ENCODE peak calls at places on chromosome 2, in seven cellular contexts. Q is GM12878, Z is IMR-90, F is A549, T is HepG2, N is K562, Y is HCT116. U is an unnamed sample.

GRCh38 chr2:26910176-26910575 is 60.3 kb upstream of the MAPRE3 start:
- DNase-seq in Q (no peak), Z (no peak), F (no peak), T (no peak), N (no peak), Y (no peak), U (no peak)

GRCh38 chr2:238336151-238336550 is 15.8 kb downstream of the TRAF3IP1 start:
- DNase-seq in Q (no peak), Z (no peak), F (no peak), T (no peak), N (no peak), Y (no peak), U (no peak)

GRCh38 chr2:221346411-221346810 is 225.7 kb downstream of the EPHA4 start:
- DNase-seq in Q (no peak), Z (no peak), F (no peak), T (no peak), N (no peak), Y (no peak), U (no peak)

GRCh38 chr2:138059487-138059886 is 95.2 kb downstream of the HNMT start:
- DNase-seq in Q (no peak), Z (no peak), F (peak), T (no peak), N (no peak), Y (no peak), U (no peak)

GRCh38 chr2:148812306-148812705 is 62.7 kb upstream of the KIF5C start:
- DNase-seq in Q (no peak), Z (peak), F (no peak), T (no peak), N (no peak), Y (no peak), U (peak)

GRCh38 chr2:200089756-200090109 is 134.4 kb downstream of the MAIP1 start:
- DNase-seq in Q (no peak), Z (no peak), F (no peak), T (no peak), N (no peak), Y (no peak), U (no peak)

GRCh38 chr2:25274868-25275574 is 66.7 kb downstream of the DNMT3A start:
- DNase-seq in Q (no peak), Z (peak), F (no peak), T (no peak), N (peak), Y (no peak), U (no peak)

GRCh38 chr2:235968616-235969324 is 199.4 kb downstream of the GBX2 start:
- DNase-seq in Q (no peak), Z (no peak), F (no peak), T (no peak), N (no peak), Y (no peak), U (no peak)

GRCh38 chr2:68167186-68167585 is 9.5 kb downstream of the PNO1 start:
- DNase-seq in Q (no peak), Z (peak), F (no peak), T (no peak), N (no peak), Y (no peak), U (no peak)

GRCh38 chr2:109475531-109476210 is 138.1 kb downstream of the SEPTIN10 start:
- DNase-seq in Q (no peak), Z (peak), F (no peak), T (no peak), N (no peak), Y (no peak), U (no peak)
- TF ChIP-seq CEBPB in Q (no peak), Z (no peak), F (no peak), T (no peak), N (no peak), Y (no peak), U (no peak)

GRCh38 chr2:206611736-206612135 is 30.6 kb upstream of the FAM237A start:
- DNase-seq in Q (no peak), Z (no peak), F (no peak), T (no peak), N (no peak), Y (no peak), U (no peak)
- TF ChIP-seq CEBPB in Q (no peak), Z (no peak), F (no peak), T (no peak), N (no peak), Y (no peak), U (no peak)

GRCh38 chr2:107681946-107682345 is 144.7 kb upstream of the RGPD4 start:
- DNase-seq in Q (no peak), Z (no peak), F (no peak), T (no peak), N (no peak), Y (no peak), U (no peak)

GRCh38 chr2:107688135-107688534 is 138.6 kb upstream of the RGPD4 start:
- DNase-seq in Q (no peak), Z (no peak), F (no peak), T (no peak), N (no peak), Y (no peak), U (no peak)

GRCh38 chr2:107684421-107684820 is 142.3 kb upstream of the RGPD4 start:
- DNase-seq in Q (no peak), Z (no peak), F (no peak), T (no peak), N (no peak), Y (no peak), U (no peak)

GRCh38 chr2:107685587-107685986 is 141.1 kb upstream of the RGPD4 start:
- DNase-seq in Q (no peak), Z (no peak), F (no peak), T (no peak), N (no peak), Y (no peak), U (no peak)

DNA sequence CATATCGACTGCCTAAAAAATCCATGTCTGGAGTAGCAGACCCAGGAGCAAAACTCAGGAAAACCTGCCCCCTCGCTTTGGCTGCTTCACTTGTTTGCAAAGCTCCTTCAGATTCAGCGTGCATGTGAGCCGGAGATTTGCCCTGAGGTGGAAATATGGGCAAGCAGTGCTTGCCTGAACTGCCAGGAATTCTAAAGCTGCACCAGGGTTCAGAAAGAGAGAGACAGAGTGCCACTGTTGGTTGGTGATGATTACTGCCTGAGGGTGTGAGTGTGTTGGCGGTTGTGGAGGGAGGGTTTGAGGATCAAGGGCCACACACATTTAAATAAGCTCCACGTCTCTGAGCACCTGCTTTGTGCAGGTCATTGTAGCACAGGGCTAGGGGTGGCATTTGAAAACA is 139.6 kb upstream of the RGPD4 start:
- DNase-seq in Q (no peak), Z (no peak), F (no peak), T (no peak), N (no peak), Y (no peak), U (no peak)
- TF ChIP-seq CEBPB in Q (no peak), Z (no peak), F (no peak), T (no peak), N (no peak), Y (no peak), U (no peak)

DNA sequence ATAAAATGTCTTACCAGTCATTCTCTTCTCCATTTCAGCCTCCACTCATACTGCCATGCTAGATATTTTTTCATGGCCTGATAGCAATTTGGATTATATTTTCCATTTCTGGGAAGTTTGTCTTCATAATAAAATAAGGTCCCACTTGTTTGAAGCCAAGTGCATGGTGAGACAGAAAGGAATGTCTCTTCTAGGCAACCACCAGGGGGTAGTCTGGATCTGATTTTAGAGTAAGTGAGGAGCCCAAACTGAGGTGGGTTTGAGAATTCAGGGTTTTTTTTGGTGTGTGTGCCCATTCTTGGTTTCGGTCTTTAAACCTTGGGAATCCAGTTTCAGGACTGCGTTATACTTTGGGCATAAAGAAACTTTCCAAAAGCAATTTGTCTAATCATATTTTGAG is 315.5 kb downstream of the RPRM start:
- DNase-seq in Q (no peak), Z (no peak), F (peak), T (peak), N (no peak), Y (peak), U (no peak)
- TF ChIP-seq CEBPB in Q (no peak), Z (no peak), F (no peak), T (no peak), N (no peak), Y (no peak), U (no peak)

GRCh38 chr2:173264152-173264551 is 90.5 kb upstream of the CDCA7 start:
- DNase-seq in Q (no peak), Z (no peak), F (no peak), T (no peak), N (no peak), Y (no peak), U (no peak)

DNA sequence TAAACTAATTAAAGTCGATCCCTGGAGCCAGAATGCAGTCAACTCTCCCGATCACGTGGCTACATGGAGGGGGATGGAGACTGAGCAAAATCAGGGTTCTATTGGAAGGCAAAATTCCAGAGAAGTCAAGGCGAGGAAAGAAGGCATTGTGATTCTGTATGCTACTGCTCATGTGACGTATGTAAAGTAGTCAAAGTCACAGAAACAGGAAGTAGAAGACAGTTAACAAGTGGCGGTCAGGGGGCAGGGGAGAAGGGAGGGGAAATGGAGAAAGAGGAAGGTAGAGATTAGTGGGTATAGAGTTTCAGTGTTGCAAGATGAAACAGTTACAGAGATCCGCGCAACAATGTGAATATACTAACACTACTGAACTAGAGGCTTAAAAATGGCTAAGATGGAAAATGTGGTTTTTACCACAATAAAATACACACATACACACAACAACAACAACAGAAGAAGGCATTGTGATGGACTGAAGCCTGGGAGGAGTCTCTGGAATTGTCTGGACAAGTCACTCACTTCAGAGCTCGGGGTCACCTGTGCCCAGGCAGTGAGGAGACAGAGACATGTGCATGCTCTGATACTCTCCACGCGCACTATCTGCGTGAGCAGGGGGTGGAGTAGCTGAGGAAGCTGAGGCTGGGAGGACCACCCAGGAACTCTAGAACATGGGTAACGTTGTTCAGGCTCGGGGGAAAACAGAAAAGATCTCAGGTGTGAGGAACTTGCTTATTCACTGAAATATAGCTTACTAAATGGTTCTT is 89.9 kb upstream of the CDCA7 start:
- DNase-seq in Q (peak), Z (no peak), F (no peak), T (no peak), N (no peak), Y (no peak), U (no peak)
- TF ChIP-seq CEBPB in Q (no peak), Z (no peak), F (no peak), T (no peak), N (peak), Y (no peak), U (no peak)

DNA sequence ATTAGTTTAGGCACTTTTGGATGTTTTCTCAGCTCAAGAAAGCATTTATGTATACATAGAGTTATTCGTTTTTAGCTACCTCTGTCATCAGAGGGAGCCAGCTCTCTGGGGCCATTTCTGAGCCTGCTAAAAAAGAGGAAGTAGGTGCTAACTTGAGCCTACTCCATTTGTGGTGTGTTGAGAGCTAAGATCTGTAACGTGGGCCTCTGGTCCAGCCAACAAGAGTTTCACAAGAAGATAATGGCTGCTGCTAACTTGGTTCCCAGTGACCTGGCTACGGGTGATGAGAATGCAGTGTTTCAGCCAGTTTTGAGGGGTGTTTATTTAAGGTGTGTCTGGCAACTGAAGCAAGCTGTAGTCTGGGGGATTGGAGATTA is 182.5 kb downstream of the PRKCE start:
- DNase-seq in Q (peak), Z (no peak), F (no peak), T (no peak), N (no peak), Y (no peak), U (no peak)
- TF ChIP-seq CEBPB in Q (no peak), Z (no peak), F (no peak), T (no peak), N (no peak), Y (no peak), U (no peak)

GRCh38 chr2:224586127-224586702 is 1.1 kb upstream of the CUL3 start:
- DNase-seq in Q (no peak), Z (no peak), F (no peak), T (no peak), N (no peak), Y (no peak), U (no peak)

GRCh38 chr2:224584111-224584764 is 925 bp downstream of the CUL3 start:
- DNase-seq in Q (no peak), Z (peak), F (peak), T (peak), N (no peak), Y (no peak), U (no peak)

GRCh38 chr2:224580248-224580647 is 4.9 kb downstream of the CUL3 start:
- DNase-seq in Q (no peak), Z (no peak), F (no peak), T (no peak), N (no peak), Y (no peak), U (no peak)

GRCh38 chr2:224585205-224586088 is at the start of gene CUL3:
- DNase-seq in Q (peak), Z (peak), F (peak), T (peak), N (peak), Y (peak), U (peak)

DNA sequence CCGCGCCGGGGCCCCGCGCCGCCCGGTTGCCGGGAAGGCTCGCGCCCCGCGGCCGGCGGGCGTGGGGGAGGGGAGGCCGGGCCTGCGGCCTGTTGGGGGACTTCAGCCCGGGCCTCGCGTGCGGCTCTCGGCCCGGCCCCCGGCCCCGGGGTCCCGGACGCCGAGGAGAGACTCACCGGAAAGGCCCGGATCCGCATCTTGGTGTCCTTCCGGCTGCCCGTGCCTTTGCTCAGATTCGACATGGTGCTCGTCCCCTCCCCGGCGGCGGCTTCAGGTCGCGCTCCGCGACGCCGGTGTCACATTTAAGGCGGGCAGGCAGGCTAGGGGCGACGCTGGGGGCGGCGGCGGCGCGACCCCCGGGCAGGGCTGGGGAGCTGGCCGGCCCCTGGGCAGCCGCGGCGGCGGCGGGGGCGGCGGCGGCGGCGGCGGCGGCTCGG is 377 bp downstream of the CUL3 start:
- DNase-seq in Q (no peak), Z (no peak), F (peak), T (peak), N (peak), Y (no peak), U (no peak)
- TF ChIP-seq CEBPB in Q (no peak), Z (no peak), F (no peak), T (no peak), N (no peak), Y (no peak), U (no peak)

GRCh38 chr2:120704696-120705095 is 31.0 kb upstream of the GLI2 start:
- DNase-seq in Q (no peak), Z (no peak), F (no peak), T (no peak), N (no peak), Y (no peak), U (no peak)
- TF ChIP-seq CEBPB in Q (no peak), Z (no peak), F (no peak), T (no peak), N (no peak), Y (no peak), U (no peak)

U was measured in H1.